ENCODE peak calls at places on chromosome 3, in seven cellular contexts. I is fibroblast of pulmonary artery, X is psoas muscle, L is HS-5, Q is cardiac fibroblast, P is left kidney, H is heart left ventricle. W is an unnamed sample.

GRCh38 chr3:179898024-179898423 is 138.7 kb downstream of the PEX5L start:
- DNase-seq in I (peak; percentile 42), X (no peak), L (peak; percentile 45), Q (peak; percentile 34), P (peak; percentile 66), H (no peak), W (no peak)

GRCh38 chr3:18559323-18559972 is 134.3 kb upstream of the SATB1 start:
- DNase-seq in I (peak; percentile 41), X (no peak), L (no peak), Q (peak; percentile 30), P (peak; percentile 89), H (no peak), W (peak; percentile 0)

GRCh38 chr3:123071146-123071545 is 4.3 kb downstream of the PDIA5 start:
- DNase-seq in I (peak; percentile 69), X (no peak), L (no peak), Q (peak; percentile 44), P (peak; percentile 50), H (no peak), W (peak; percentile 59)

GRCh38 chr3:45104715-45105711 is 41.2 kb downstream of the CDCP1 start:
- DNase-seq in I (peak; percentile 55), X (no peak), L (no peak), Q (peak; percentile 53), P (no peak), H (no peak), W (no peak)

GRCh38 chr3:52704611-52705437 is 767 bp downstream of the GLT8D1 start:
- DNase-seq in I (peak; percentile 25), X (no peak), L (no peak), Q (peak; percentile 26), P (peak; percentile 72), H (peak; percentile 37), W (no peak)

GRCh38 chr3:107366766-107367165 is 10.5 kb upstream of the CCDC54 start:
- DNase-seq in I (no peak), X (no peak), L (no peak), Q (no peak), P (no peak), H (no peak), W (no peak)

GRCh38 chr3:25297667-25298585 is 130.1 kb upstream of the RARB start:
- DNase-seq in I (peak; percentile 17), X (no peak), L (no peak), Q (no peak), P (peak; percentile 19), H (no peak), W (no peak)

GRCh38 chr3:42556089-42556632 is 25.6 kb downstream of the SEC22C start:
- DNase-seq in I (no peak), X (no peak), L (no peak), Q (no peak), P (no peak), H (no peak), W (no peak)

GRCh38 chr3:160569874-160570273 is 4.5 kb upstream of the KPNA4 start:
- DNase-seq in I (no peak), X (no peak), L (no peak), Q (no peak), P (no peak), H (no peak), W (no peak)

GRCh38 chr3:116440196-116440595 is 5.1 kb downstream of the LSAMP start:
- DNase-seq in I (peak; percentile 42), X (no peak), L (peak; percentile 78), Q (peak; percentile 31), P (no peak), H (no peak), W (no peak)

GRCh38 chr3:174132006-174132405 is 727.1 kb upstream of the NAALADL2 start:
- DNase-seq in I (no peak), X (no peak), L (no peak), Q (no peak), P (no peak), H (no peak), W (no peak)

GRCh38 chr3:183688869-183689268 is 8.7 kb upstream of the YEATS2 start:
- DNase-seq in I (peak; percentile 20), X (no peak), L (no peak), Q (peak; percentile 28), P (no peak), H (no peak), W (no peak)

GRCh38 chr3:58063424-58063823 is 55.2 kb downstream of the FLNB start:
- DNase-seq in I (peak; percentile 83), X (no peak), L (no peak), Q (peak; percentile 88), P (peak; percentile 61), H (peak; percentile 38), W (no peak)

GRCh38 chr3:85589145-85589544 is 630.4 kb downstream of the CADM2 start:
- DNase-seq in I (peak; percentile 48), X (no peak), L (peak; percentile 93), Q (no peak), P (no peak), H (no peak), W (no peak)

GRCh38 chr3:14431928-14432834 is 29.8 kb downstream of the SLC6A6 start:
- DNase-seq in I (peak; percentile 76), X (peak; percentile 89), L (peak; percentile 70), Q (peak; percentile 80), P (peak; percentile 77), H (peak; percentile 89), W (peak; percentile 24)

GRCh38 chr3:185316740-185317407 is 46.1 kb upstream of the MAP3K13 start:
- DNase-seq in I (peak; percentile 93), X (no peak), L (peak; percentile 28), Q (peak; percentile 92), P (no peak), H (no peak), W (no peak)

GRCh38 chr3:14175383-14176037 is 2.9 kb downstream of the XPC start:
- DNase-seq in I (no peak), X (no peak), L (no peak), Q (no peak), P (no peak), H (no peak), W (no peak)

GRCh38 chr3:43023066-43023465 is 44.0 kb downstream of the GASK1A start:
- DNase-seq in I (no peak), X (no peak), L (no peak), Q (no peak), P (no peak), H (no peak), W (no peak)

GRCh38 chr3:72887378-72887722 is 496 bp upstream of the GXYLT2 start:
- DNase-seq in I (peak; percentile 33), X (no peak), L (no peak), Q (no peak), P (peak; percentile 45), H (no peak), W (no peak)

GRCh38 chr3:150970665-150971327 is 1.7 kb downstream of the CLRN1 start:
- DNase-seq in I (peak; percentile 71), X (no peak), L (peak; percentile 68), Q (peak; percentile 55), P (no peak), H (no peak), W (no peak)

GRCh38 chr3:19885468-19885867 is 48.5 kb downstream of the EFHB start:
- DNase-seq in I (peak; percentile 60), X (no peak), L (no peak), Q (peak; percentile 67), P (peak; percentile 31), H (no peak), W (no peak)

GRCh38 chr3:54056521-54056920 is 65.8 kb upstream of the CACNA2D3 start:
- DNase-seq in I (peak; percentile 32), X (no peak), L (no peak), Q (no peak), P (no peak), H (no peak), W (no peak)

W was measured in NCI-H1694.